ENCODE peak calls at places on chromosomes 12 and 14, in eight cellular contexts. F is hepatocyte, K is IMR-90, U is adipocyte, J is pancreas, W is NT2/D1, T is SK-N-SH, P is HCT116. Q is an unnamed sample. For H3K4me1, the result is how much of the 10 kb centered on the place peaks cover.

GRCh38 chr12:1540690-1541089 is 53.7 kb downstream of the FBXL14 start:
- DNase-seq in F (no peak), K (peak), U (no peak), J (no peak), W (no peak), T (no peak), P (peak), Q (no peak)

GRCh38 chr12:76866146-76866545 is 12.7 kb downstream of the CSRP2 start:
- DNase-seq in F (no peak), K (no peak), U (no peak), J (no peak), W (no peak), T (no peak), P (no peak), Q (no peak)

GRCh38 chr12:3336606-3337311 is 154.2 kb upstream of the PRMT8 start:
- DNase-seq in F (no peak), K (no peak), U (no peak), J (no peak), W (peak), T (peak), P (peak), Q (no peak)

GRCh38 chr14:95300697-95301526 is 18.8 kb downstream of the CLMN start:
- DNase-seq in F (no peak), K (no peak), U (no peak), J (no peak), W (no peak), T (no peak), P (no peak), Q (no peak)

GRCh38 chr14:19851365-19851764 is 23.6 kb upstream of the OR4K2 start:
- DNase-seq in F (no peak), K (no peak), U (no peak), J (no peak), W (no peak), T (no peak), P (no peak), Q (no peak)

GRCh38 chr12:19915392-19916192 is 452.7 kb upstream of the PDE3A start:
- DNase-seq in F (peak), K (peak), U (peak), J (peak), W (peak), T (peak), P (peak), Q (peak)

GRCh38 chr12:109772622-109773321 is 59.1 kb downstream of the FAM222A start:
- DNase-seq in F (peak), K (no peak), U (no peak), J (no peak), W (no peak), T (no peak), P (no peak), Q (no peak)

GRCh38 chr12:106583578-106584103 is 837 bp downstream of the RFX4 start:
- DNase-seq in F (peak), K (peak), U (peak), J (no peak), W (no peak), T (peak), P (no peak), Q (peak)

GRCh38 chr12:116068371-116068770 is 209.1 kb downstream of the MED13L start:
- DNase-seq in F (no peak), K (no peak), U (no peak), J (no peak), W (no peak), T (no peak), P (no peak), Q (no peak)

GRCh38 chr14:100067971-100068959 is 3.0 kb downstream of the EVL start:
- DNase-seq in F (no peak), K (peak), U (no peak), J (no peak), W (no peak), T (no peak), P (peak), Q (peak)

GRCh38 chr14:79466938-79467527 is 744.3 kb downstream of the DIO2 start:
- DNase-seq in F (no peak), K (no peak), U (no peak), J (no peak), W (no peak), T (no peak), P (no peak), Q (no peak)

GRCh38 chr14:31949709-31950108 is 127.4 kb upstream of the ARHGAP5 start:
- DNase-seq in F (no peak), K (peak), U (peak), J (no peak), W (no peak), T (no peak), P (no peak), Q (no peak)

GRCh38 chr14:64112859-64113258 is 181.3 kb downstream of the ESR2 start:
- DNase-seq in F (peak), K (no peak), U (no peak), J (peak), W (no peak), T (no peak), P (no peak), Q (no peak)

GRCh38 chr12:12651752-12652151 is 40.1 kb downstream of the CREBL2 start:
- DNase-seq in F (no peak), K (no peak), U (no peak), J (no peak), W (no peak), T (no peak), P (no peak), Q (no peak)

GRCh38 chr12:126891789-126892188 is 1375.2 kb upstream of the TMEM132C start:
- DNase-seq in F (no peak), K (no peak), U (no peak), J (no peak), W (no peak), T (peak), P (peak), Q (no peak)

GRCh38 chr12:123150273-123150803 is 552 bp downstream of the PITPNM2 start:
- DNase-seq in F (no peak), K (no peak), U (no peak), J (peak), W (no peak), T (peak), P (no peak), Q (no peak)

GRCh38 chr12:57435288-57435687 is 704 bp downstream of the INHBC start:
- DNase-seq in F (no peak), K (no peak), U (no peak), J (no peak), W (no peak), T (no peak), P (no peak), Q (peak)

GRCh38 chr12:99027491-99027890 is 382.4 kb downstream of the APAF1 start:
- DNase-seq in F (no peak), K (no peak), U (no peak), J (no peak), W (no peak), T (no peak), P (no peak), Q (no peak)

GRCh38 chr12:109680521-109681030 is 33.0 kb upstream of the FAM222A start:
- DNase-seq in F (no peak), K (no peak), U (no peak), J (peak), W (no peak), T (no peak), P (no peak), Q (no peak)

GRCh38 chr14:99468836-99469592 is 11.6 kb downstream of the SETD3 start:
- DNase-seq in F (no peak), K (peak), U (no peak), J (no peak), W (no peak), T (no peak), P (no peak), Q (no peak)

GRCh38 chr12:92183575-92183974 is 37.9 kb upstream of the BTG1 start:
- DNase-seq in F (no peak), K (no peak), U (no peak), J (no peak), W (no peak), T (peak), P (no peak), Q (no peak)

GRCh38 chr12:55698965-55699364 is 8.7 kb downstream of the ITGA7 start:
- DNase-seq in F (no peak), K (no peak), U (no peak), J (no peak), W (no peak), T (no peak), P (no peak), Q (no peak)

GRCh38 chr14:75452900-75453816 is 25.3 kb downstream of the JDP2 start:
- DNase-seq in F (peak), K (peak), U (peak), J (peak), W (peak), T (peak), P (no peak), Q (peak)

GRCh38 chr12:114770323-114770722 is 86.3 kb upstream of the TBX3 start:
- DNase-seq in F (no peak), K (no peak), U (no peak), J (no peak), W (no peak), T (no peak), P (no peak), Q (no peak)

GRCh38 chr12:67630373-67631088 is 18.0 kb upstream of the DYRK2 start:
- DNase-seq in F (no peak), K (no peak), U (no peak), J (no peak), W (no peak), T (peak), P (no peak), Q (no peak)

GRCh38 chr12:112182499-112182898 is 57.1 kb downstream of the TRAFD1 start:
- DNase-seq in F (no peak), K (peak), U (no peak), J (no peak), W (no peak), T (no peak), P (no peak), Q (no peak)

GRCh38 chr12:28568083-28568482 is 377.8 kb downstream of the CCDC91 start:
- DNase-seq in F (peak), K (peak), U (peak), J (no peak), W (no peak), T (peak), P (no peak), Q (no peak)

GRCh38 chr12:77842430-77842829 is 11.7 kb downstream of the NAV3 start:
- DNase-seq in F (peak), K (no peak), U (no peak), J (no peak), W (no peak), T (no peak), P (no peak), Q (no peak)

GRCh38 chr14:91387135-91387849 is 30.3 kb downstream of the CCDC88C start:
- DNase-seq in F (no peak), K (peak), U (no peak), J (no peak), W (no peak), T (no peak), P (no peak), Q (peak)

GRCh38 chr14:91387996-91388395 is 29.6 kb downstream of the CCDC88C start:
- DNase-seq in F (no peak), K (no peak), U (no peak), J (no peak), W (no peak), T (no peak), P (no peak), Q (no peak)

GRCh38 chr14:91389173-91389572 is 28.4 kb downstream of the CCDC88C start:
- DNase-seq in F (no peak), K (no peak), U (no peak), J (no peak), W (no peak), T (no peak), P (no peak), Q (no peak)

GRCh38 chr14:91390165-91390778 is 27.3 kb downstream of the CCDC88C start:
- DNase-seq in F (no peak), K (no peak), U (no peak), J (no peak), W (no peak), T (no peak), P (no peak), Q (no peak)

GRCh38 chr14:91388551-91388975 is 29.1 kb downstream of the CCDC88C start:
- DNase-seq in F (no peak), K (peak), U (no peak), J (no peak), W (no peak), T (no peak), P (no peak), Q (no peak)
- H3K4me1 ChIP-seq in F (under half), K (under half), U (under half), J (under half), W (under half), T (under half), P (under half), Q (under half)

GRCh38 chr12:25929096-25929637 is 29.3 kb upstream of the RASSF8 start:
- DNase-seq in F (no peak), K (no peak), U (no peak), J (no peak), W (no peak), T (no peak), P (no peak), Q (peak)
- H3K4me1 ChIP-seq in F (under half), K (under half), U (under half), J (under half), W (under half), T (under half), P (under half), Q (under half)

GRCh38 chr12:40287369-40287975 is 62.7 kb downstream of the LRRK2 start:
- DNase-seq in F (no peak), K (no peak), U (no peak), J (no peak), W (no peak), T (no peak), P (no peak), Q (no peak)

GRCh38 chr12:40286583-40286982 is 61.8 kb downstream of the LRRK2 start:
- DNase-seq in F (no peak), K (no peak), U (peak), J (no peak), W (no peak), T (no peak), P (no peak), Q (no peak)

GRCh38 chr12:40281791-40282364 is 57.1 kb downstream of the LRRK2 start:
- DNase-seq in F (no peak), K (no peak), U (no peak), J (no peak), W (no peak), T (no peak), P (no peak), Q (no peak)
- H3K4me1 ChIP-seq in F (under half), K (under half), U (under half), J (under half), W (under half), T (under half), P (under half), Q (under half)

GRCh38 chr14:55329999-55330710 is 58.9 kb downstream of the FBXO34 start:
- DNase-seq in F (no peak), K (peak), U (peak), J (no peak), W (no peak), T (no peak), P (no peak), Q (no peak)
- H3K4me1 ChIP-seq in F (under half), K (under half), U (under half), J (under half), W (under half), T (under half), P (under half), Q (under half)

GRCh38 chr14:103890052-103890371 is 38.2 kb upstream of the TDRD9 start:
- DNase-seq in F (no peak), K (no peak), U (no peak), J (no peak), W (no peak), T (no peak), P (no peak), Q (no peak)

GRCh38 chr14:103892247-103892646 is 36.0 kb upstream of the TDRD9 start:
- DNase-seq in F (no peak), K (no peak), U (no peak), J (no peak), W (no peak), T (no peak), P (no peak), Q (no peak)

GRCh38 chr14:103890836-103891666 is 37.2 kb upstream of the TDRD9 start:
- DNase-seq in F (no peak), K (no peak), U (no peak), J (peak), W (no peak), T (peak), P (no peak), Q (no peak)

GRCh38 chr14:103889313-103890051 is 38.8 kb upstream of the TDRD9 start:
- DNase-seq in F (no peak), K (peak), U (peak), J (no peak), W (no peak), T (peak), P (no peak), Q (no peak)

DNA sequence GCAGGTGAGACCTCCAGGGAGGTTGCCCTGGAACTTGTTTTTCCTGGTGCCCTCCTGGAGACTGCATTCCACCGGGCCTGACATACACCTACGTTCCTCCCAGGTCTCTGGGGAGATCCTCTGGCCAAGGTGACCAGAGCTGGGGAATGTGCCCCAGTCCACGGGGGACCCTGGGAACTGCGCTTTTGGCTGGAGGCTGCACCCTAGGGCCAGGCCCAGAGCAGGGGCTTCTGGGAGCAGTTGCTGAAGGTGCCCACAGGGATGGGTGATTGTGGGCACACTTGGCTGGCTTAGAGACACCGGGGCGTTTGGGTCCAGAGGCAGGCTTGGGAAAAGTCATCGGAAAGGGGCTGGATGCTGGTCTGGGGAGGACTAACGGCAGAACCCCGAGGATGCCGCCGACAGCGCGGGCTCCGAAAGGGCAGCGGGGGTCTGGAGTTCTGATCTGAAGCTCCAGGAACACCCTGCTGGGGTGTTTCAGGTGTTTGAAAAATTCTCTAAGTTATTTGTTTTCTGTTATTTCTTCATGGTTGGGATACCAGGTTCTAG is 36.5 kb upstream of the TDRD9 start:
- DNase-seq in F (no peak), K (no peak), U (no peak), J (no peak), W (no peak), T (peak), P (no peak), Q (no peak)
- H3K4me1 ChIP-seq in F (under half), K (under half), U (under half), J (under half), W (under half), T (under half), P (half or more), Q (under half)

GRCh38 chr12:124415064-124415463 is 120.2 kb downstream of the RFLNA start:
- DNase-seq in F (no peak), K (no peak), U (no peak), J (no peak), W (no peak), T (no peak), P (no peak), Q (no peak)

GRCh38 chr12:124418791-124419190 is 123.9 kb downstream of the RFLNA start:
- DNase-seq in F (no peak), K (no peak), U (no peak), J (no peak), W (no peak), T (no peak), P (no peak), Q (no peak)

GRCh38 chr12:124419292-124420040 is 124.6 kb downstream of the RFLNA start:
- DNase-seq in F (no peak), K (peak), U (no peak), J (no peak), W (no peak), T (no peak), P (no peak), Q (no peak)

GRCh38 chr12:124418156-124418555 is 123.3 kb downstream of the RFLNA start:
- DNase-seq in F (no peak), K (no peak), U (no peak), J (no peak), W (no peak), T (no peak), P (no peak), Q (peak)

DNA sequence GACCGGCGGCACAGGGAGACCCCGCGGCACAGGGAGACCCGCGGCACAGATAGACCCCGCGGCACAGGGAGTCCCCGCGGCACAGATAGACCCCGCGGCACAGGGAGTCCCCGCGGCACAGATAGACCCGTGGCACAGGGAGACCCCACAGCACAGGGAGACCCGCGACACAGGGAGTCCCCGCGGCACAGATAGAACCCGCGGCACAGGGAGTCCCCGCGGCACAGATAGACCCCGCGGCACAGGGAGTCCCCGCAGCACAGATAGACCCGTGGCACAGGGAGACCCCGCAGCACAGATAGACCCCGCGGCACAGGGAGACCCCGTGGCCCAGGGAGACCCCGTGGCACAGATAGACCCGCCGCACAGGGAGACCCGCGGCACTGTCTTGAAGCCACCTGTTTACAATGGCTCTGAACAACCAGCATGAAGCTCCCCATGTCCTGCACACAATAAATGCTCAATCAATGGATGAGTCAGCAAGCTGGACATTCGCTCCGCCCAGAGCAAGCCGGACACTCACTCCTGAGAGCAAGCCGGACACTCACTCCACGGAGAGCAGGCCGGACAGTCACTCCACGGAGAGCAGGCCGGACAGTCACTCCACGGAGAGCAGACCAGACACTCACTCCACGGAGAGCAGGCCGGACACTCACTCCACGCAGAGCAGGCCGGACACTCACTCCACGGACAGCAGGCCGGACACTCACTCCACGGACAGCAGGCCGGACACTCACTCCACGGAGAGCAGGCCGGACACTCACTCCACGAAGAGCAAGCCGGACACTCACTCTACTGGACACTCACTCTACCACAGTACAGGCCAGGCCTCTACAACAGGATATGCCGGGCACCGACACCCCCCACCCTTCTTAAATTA is 121.9 kb downstream of the RFLNA start:
- DNase-seq in F (no peak), K (peak), U (no peak), J (no peak), W (no peak), T (no peak), P (no peak), Q (no peak)
- H3K4me1 ChIP-seq in F (under half), K (under half), U (under half), J (under half), W (under half), T (half or more), P (under half), Q (under half)

DNA sequence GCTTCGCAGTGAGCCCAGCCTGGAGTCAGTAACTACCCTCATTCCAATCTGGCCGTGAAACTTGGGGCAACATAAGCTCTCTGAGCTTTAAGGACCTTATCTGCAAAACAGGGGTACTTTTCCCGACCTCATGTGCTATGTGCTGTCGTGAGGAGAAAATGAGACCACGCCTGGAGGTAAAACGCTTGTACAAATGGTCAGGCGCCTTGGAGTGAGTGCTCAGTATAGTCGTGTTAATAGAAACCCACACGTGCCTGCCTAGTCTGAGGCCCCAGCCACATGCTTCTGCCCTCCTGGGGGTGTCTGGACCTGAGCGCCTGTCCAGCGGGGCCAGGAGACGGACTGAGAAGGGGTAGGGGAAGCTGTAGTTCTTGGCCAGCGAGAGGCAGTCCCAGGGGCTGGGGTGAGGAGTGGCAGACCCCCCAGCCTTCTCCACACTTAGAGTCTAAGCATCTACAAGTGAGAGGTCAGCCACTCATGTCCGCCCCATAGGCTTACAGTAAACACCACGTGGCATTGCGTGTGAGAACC is 4.9 kb downstream of the AQP5 start:
- DNase-seq in F (no peak), K (no peak), U (no peak), J (no peak), W (no peak), T (no peak), P (no peak), Q (no peak)
- H3K4me1 ChIP-seq in F (under half), K (under half), U (under half), J (under half), W (under half), T (under half), P (under half), Q (under half)